ENCODE peak calls at places on chromosomes 13 and 19, in six cellular contexts. W, D, Z, Q, Y and C are unnamed samples.

GRCh38 chr13:30737511-30738342 is 2.4 kb downstream of the ALOX5AP start:
- DNase-seq in Z (no peak), Q (no peak), Y (no peak), D (no peak), W (no peak), C (no peak)

GRCh38 chr13:44293354-44293753 is 80.3 kb upstream of the SERP2 start:
- DNase-seq in Z (no peak), D (no peak), W (no peak), Y (no peak), Q (no peak), C (no peak)

GRCh38 chr19:28358604-28359003 is 854.3 kb downstream of the UQCRFS1 start:
- DNase-seq in Y (no peak), Q (no peak), W (no peak), D (no peak), Z (no peak), C (no peak)

GRCh38 chr19:1237754-1238372 is at the start of gene CBARP:
- DNase-seq in Y (no peak), D (no peak), Z (peak), W (no peak), Q (no peak), C (peak)

GRCh38 chr13:98571955-98572662 is 4.8 kb downstream of the STK24 start:
- DNase-seq in W (peak), Q (peak), D (no peak), Y (no peak), Z (no peak), C (no peak)

GRCh38 chr19:41376241-41376997 is at the start of gene TMEM91:
- DNase-seq in Y (no peak), D (no peak), Q (no peak), W (no peak), Z (no peak), C (peak)

GRCh38 chr19:3573858-3574637 is 1.3 kb downstream of the HMG20B start:
- DNase-seq in Y (peak), D (peak), W (peak), Z (peak), Q (peak), C (peak)

GRCh38 chr13:26058704-26059103 is 6.9 kb upstream of the SHISA2 start:
- DNase-seq in W (no peak), Y (no peak), Q (no peak), D (no peak), Z (no peak), C (no peak)

GRCh38 chr19:45218426-45218825 is 26.8 kb downstream of the EXOC3L2 start:
- DNase-seq in W (no peak), D (no peak), Z (no peak), Y (no peak), Q (no peak), C (no peak)

GRCh38 chr19:2097330-2098327 is 914 bp downstream of the IZUMO4 start:
- DNase-seq in Z (no peak), Q (peak), Y (no peak), W (no peak), D (no peak), C (no peak)

GRCh38 chr13:31733066-31733465 is 6.3 kb upstream of the RXFP2 start:
- DNase-seq in D (no peak), Q (no peak), W (no peak), Z (no peak), Y (no peak), C (no peak)

GRCh38 chr13:27658569-27658968 is 36.9 kb downstream of the POLR1D start:
- DNase-seq in W (no peak), Z (no peak), Q (no peak), D (no peak), Y (no peak), C (no peak)

GRCh38 chr13:21997726-21998125 is 326.9 kb downstream of the FGF9 start:
- DNase-seq in Q (no peak), Y (no peak), W (no peak), D (no peak), Z (no peak), C (no peak)

GRCh38 chr13:23934481-23934880 is 37.2 kb upstream of the C1QTNF9B start:
- DNase-seq in Q (no peak), Z (no peak), D (no peak), W (no peak), Y (no peak), C (no peak)

GRCh38 chr19:1270168-1270853 is 1.2 kb downstream of the CIRBP start:
- DNase-seq in Z (no peak), Q (no peak), D (no peak), W (no peak), Y (no peak), C (no peak)

GRCh38 chr19:6947745-6948144 is 60.4 kb downstream of the ADGRE1 start:
- DNase-seq in W (peak), Z (no peak), Y (no peak), Q (no peak), D (no peak), C (no peak)

GRCh38 chr19:17346109-17346671 is 8.8 kb downstream of the GTPBP3 start:
- DNase-seq in Z (peak), D (peak), Y (peak), W (peak), Q (peak), C (peak)

GRCh38 chr19:47637550-47637949 is 28.6 kb downstream of the BICRA start:
- DNase-seq in Y (no peak), Z (no peak), W (no peak), Q (no peak), D (no peak), C (no peak)

GRCh38 chr19:40224342-40225148 is 1.9 kb downstream of the CCNP start:
- DNase-seq in W (no peak), Q (no peak), D (no peak), Z (no peak), Y (no peak), C (no peak)

GRCh38 chr13:78382946-78383542 is 220.3 kb downstream of the POU4F1 start:
- DNase-seq in W (no peak), D (no peak), Q (no peak), Y (no peak), Z (no peak), C (peak)

GRCh38 chr19:32566246-32566830 is 14.7 kb upstream of the PDCD5 start:
- DNase-seq in Z (no peak), Y (no peak), Q (no peak), D (no peak), W (peak), C (no peak)

GRCh38 chr13:24623141-24623665 is 57.0 kb upstream of the ATP12A start:
- DNase-seq in Q (no peak), Y (no peak), W (no peak), D (no peak), Z (no peak), C (no peak)

GRCh38 chr13:110306340-110306959 is 507 bp downstream of the COL4A1 start:
- DNase-seq in Q (no peak), Z (no peak), D (no peak), Y (no peak), W (no peak), C (no peak)

GRCh38 chr19:13974073-13974472 is 21.8 kb downstream of the DCAF15 start:
- DNase-seq in Q (no peak), Y (no peak), W (no peak), Z (no peak), D (no peak), C (no peak)

GRCh38 chr13:24183741-24184182 is 23.2 kb downstream of the SPATA13 start:
- DNase-seq in Z (no peak), D (no peak), Y (no peak), Q (no peak), W (no peak), C (no peak)

GRCh38 chr13:27336005-27336673 is 65.5 kb downstream of the RASL11A start:
- DNase-seq in D (no peak), Z (no peak), W (no peak), Y (no peak), Q (no peak), C (no peak)

GRCh38 chr19:8609210-8610040 is 1.1 kb downstream of the ADAMTS10 start:
- DNase-seq in W (peak), D (no peak), Z (peak), Y (no peak), Q (no peak), C (peak)

GRCh38 chr13:66553391-66553790 is 676.7 kb downstream of the PCDH9 start:
- DNase-seq in Y (no peak), W (no peak), D (no peak), Z (no peak), Q (no peak), C (no peak)

GRCh38 chr19:3712663-3713531 is 4.7 kb downstream of the TJP3 start:
- DNase-seq in Z (no peak), Y (no peak), W (no peak), D (no peak), Q (no peak), C (no peak)

GRCh38 chr13:76505437-76505836 is 380.8 kb downstream of the KCTD12 start:
- DNase-seq in Y (no peak), Q (no peak), D (no peak), Z (no peak), W (no peak), C (no peak)

GRCh38 chr13:21434588-21434987 is 24.5 kb downstream of the ZDHHC20 start:
- DNase-seq in Y (no peak), W (no peak), Q (no peak), Z (no peak), D (no peak), C (no peak)

GRCh38 chr13:46647514-46648065 is 94.6 kb downstream of the LRCH1 start:
- DNase-seq in W (no peak), D (no peak), Q (no peak), Y (no peak), Z (no peak), C (no peak)